ENCODE peak calls at places on chromosomes 3 and 15, in five cellular contexts. N is foreskin fibroblast, H is cardiac fibroblast, W is cardiac muscle cell, Z is left lung. Y is an unnamed sample.
A peak's percentile ranks its signal among the peaks of the same experiment; 100 is the strongest.

GRCh38 chr3:150261958-150262357 is 146.1 kb upstream of the TSC22D2 start:
- DNase-seq in Z (no peak), N (no peak), W (no peak), H (no peak), Y (no peak)

GRCh38 chr3:4828279-4829030 is 150.8 kb upstream of the BHLHE40 start:
- DNase-seq in N (peak; percentile 7), H (peak; percentile 62), W (peak; percentile 79), Z (peak; percentile 61), Y (no peak)

GRCh38 chr15:38254065-38254883 is 1.6 kb downstream of the SPRED1 start:
- DNase-seq in H (peak; percentile 71), W (peak; percentile 67), N (peak; percentile 39), Z (peak; percentile 57), Y (no peak)

GRCh38 chr3:60456180-60456579 is 795.1 kb downstream of the FHIT start:
- DNase-seq in W (no peak), H (no peak), Z (no peak), N (no peak), Y (no peak)

GRCh38 chr3:177124882-177125281 is 72.4 kb downstream of the TBL1XR1 start:
- DNase-seq in H (peak; percentile 34), Z (no peak), W (peak; percentile 45), N (peak; percentile 5), Y (no peak)

GRCh38 chr15:24878153-24878552 is 76.6 kb upstream of the SNRPN start:
- DNase-seq in W (peak; percentile 27), H (peak; percentile 33), N (peak; percentile 21), Z (no peak), Y (no peak)

GRCh38 chr3:3633761-3634160 is 165.5 kb upstream of the LRRN1 start:
- DNase-seq in N (no peak), W (no peak), H (no peak), Z (no peak), Y (no peak)

GRCh38 chr3:186476541-186476940 is 67.6 kb downstream of the CRYGS start:
- DNase-seq in N (no peak), W (no peak), Z (no peak), H (no peak), Y (no peak)

GRCh38 chr15:77944002-77944867 is 133.3 kb downstream of the TBC1D2B start:
- DNase-seq in N (peak; percentile 67), H (peak; percentile 87), W (peak; percentile 89), Z (peak; percentile 87), Y (peak; percentile 80)

GRCh38 chr3:9808345-9809037 is 1.6 kb upstream of the TTLL3 start:
- DNase-seq in N (peak; percentile 38), H (peak; percentile 23), W (peak; percentile 18), Z (no peak), Y (peak; percentile 47)

GRCh38 chr3:21705769-21706168 is 45.2 kb downstream of the ZNF385D start:
- DNase-seq in H (peak; percentile 71), Z (no peak), N (peak; percentile 94), W (peak; percentile 52), Y (no peak)

DNA sequence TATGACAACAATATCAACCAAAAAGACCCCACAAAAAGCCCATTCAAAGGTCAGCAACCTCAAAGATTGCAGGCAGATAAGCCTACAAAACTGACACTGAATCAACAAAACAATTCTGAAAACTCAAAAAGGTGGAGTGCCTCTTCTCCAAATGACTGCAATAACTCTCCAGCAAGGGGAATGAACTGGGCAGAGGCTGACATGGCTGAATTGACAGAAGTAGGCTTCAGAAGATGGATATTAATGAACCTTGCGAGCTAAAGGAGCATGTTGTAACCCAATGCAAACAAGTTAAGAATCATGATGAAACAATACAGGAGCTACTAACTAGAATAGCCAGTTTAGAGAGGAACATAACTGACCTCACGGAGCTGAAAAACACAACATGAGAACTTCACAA is 20.4 kb upstream of the SLC25A38 start:
- DNase-seq in W (no peak), H (no peak), Z (no peak), N (no peak), Y (no peak)
- TF ChIP-seq CTCF in W (no peak), H (no peak), Z (no peak), N (no peak), Y (no peak)

GRCh38 chr15:44537728-44538240 is 837 bp downstream of the EIF3J start:
- DNase-seq in Z (no peak), N (no peak), W (no peak), H (no peak), Y (peak; percentile 25)
- TF ChIP-seq CTCF in Z (no peak), N (no peak), W (no peak), H (no peak), Y (no peak)

GRCh38 chr3:98185180-98185579 is 18.7 kb downstream of the OR5H15 start:
- DNase-seq in H (no peak), N (no peak), W (no peak), Z (no peak), Y (no peak)

DNA sequence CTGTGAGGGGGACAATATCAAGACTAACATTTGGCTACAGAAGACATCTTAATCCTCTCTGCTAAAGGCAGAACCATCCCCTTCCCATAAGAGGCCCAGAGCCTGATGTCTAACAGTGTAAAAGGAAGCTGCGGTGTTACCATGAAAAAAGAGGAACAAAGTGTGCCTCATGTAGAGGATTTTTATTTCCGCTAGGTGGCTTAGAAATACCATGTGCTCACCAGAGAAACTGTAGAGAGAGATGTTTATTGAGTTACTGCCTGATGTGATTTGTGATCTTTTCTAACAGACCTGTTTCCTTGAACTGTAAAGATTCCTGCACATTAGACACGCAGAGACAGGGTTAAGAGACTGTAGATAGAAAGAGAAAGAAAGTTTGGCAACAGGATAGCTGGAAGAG is 22.1 kb downstream of the OR5H15 start:
- DNase-seq in N (no peak), Z (no peak), W (no peak), H (no peak), Y (peak; percentile 7)
- TF ChIP-seq CTCF in N (no peak), Z (no peak), W (no peak), H (peak; percentile 17), Y (peak; percentile 36)

GRCh38 chr15:63504979-63505841 is 817 bp downstream of the USP3 start:
- DNase-seq in H (peak; percentile 57), W (peak; percentile 52), N (no peak), Z (peak; percentile 78), Y (no peak)
- TF ChIP-seq CTCF in H (peak; percentile 27), W (peak; percentile 14), N (no peak), Z (no peak), Y (peak; percentile 18)

DNA sequence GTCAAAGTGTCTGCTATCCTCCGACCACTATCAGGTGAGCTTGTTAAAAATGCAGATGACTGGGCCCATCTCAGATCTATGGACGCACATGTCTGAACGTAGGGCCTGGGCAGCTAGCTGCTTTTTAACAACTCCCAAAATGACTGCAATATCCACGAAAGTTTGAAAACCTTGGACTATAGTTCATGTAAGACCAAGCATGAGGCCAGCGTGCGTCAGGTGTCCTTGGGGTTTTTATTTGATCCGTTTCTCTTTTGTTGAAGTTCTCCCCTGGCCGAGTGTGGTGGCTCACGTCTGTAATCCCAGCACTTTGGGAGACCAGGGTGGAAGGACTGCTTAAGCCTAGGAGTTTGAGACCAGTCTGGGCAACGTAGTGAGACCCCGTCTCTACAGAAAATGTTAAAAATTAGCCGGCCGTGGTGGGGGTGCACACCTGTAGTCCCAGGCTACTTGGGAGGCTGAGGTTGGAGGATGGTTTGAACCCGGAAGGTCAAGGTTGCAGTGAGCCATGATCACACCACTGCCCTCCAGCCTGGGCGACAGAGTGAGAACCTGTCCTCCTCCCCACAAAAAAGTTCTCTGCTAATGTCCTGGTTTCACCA is 9.5 kb downstream of the SLC51A start:
- DNase-seq in H (no peak), Z (no peak), W (no peak), N (no peak), Y (no peak)
- TF ChIP-seq CTCF in H (no peak), Z (no peak), W (no peak), N (no peak), Y (no peak)

GRCh38 chr15:33621156-33621555 is 310.4 kb downstream of the RYR3 start:
- DNase-seq in H (peak; percentile 6), W (peak; percentile 18), N (no peak), Z (no peak), Y (no peak)

GRCh38 chr15:33618300-33618699 is 307.5 kb downstream of the RYR3 start:
- DNase-seq in N (no peak), H (peak; percentile 23), Z (no peak), W (peak; percentile 53), Y (no peak)

DNA sequence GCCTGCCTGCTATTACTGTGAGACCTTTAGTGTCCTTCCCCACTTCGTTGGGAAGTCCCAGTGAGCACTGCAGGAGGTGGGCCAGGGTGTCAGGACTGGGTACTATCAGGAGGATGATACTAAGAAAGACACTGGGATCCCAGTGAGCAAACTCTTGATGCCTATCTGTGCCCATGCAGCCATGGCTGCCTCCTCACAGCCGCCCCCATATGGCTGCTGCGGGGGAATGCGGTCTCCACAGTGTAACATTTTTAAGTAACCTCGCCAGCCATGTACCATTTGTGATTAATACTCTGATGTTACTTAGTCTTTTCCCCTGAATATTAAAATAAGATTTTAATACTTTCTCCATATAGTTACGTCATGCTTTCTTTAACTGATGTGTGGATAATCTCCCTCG is 312.2 kb downstream of the RYR3 start:
- DNase-seq in N (no peak), W (no peak), Z (no peak), H (no peak), Y (no peak)
- TF ChIP-seq CTCF in N (no peak), W (no peak), Z (no peak), H (no peak), Y (no peak)

DNA sequence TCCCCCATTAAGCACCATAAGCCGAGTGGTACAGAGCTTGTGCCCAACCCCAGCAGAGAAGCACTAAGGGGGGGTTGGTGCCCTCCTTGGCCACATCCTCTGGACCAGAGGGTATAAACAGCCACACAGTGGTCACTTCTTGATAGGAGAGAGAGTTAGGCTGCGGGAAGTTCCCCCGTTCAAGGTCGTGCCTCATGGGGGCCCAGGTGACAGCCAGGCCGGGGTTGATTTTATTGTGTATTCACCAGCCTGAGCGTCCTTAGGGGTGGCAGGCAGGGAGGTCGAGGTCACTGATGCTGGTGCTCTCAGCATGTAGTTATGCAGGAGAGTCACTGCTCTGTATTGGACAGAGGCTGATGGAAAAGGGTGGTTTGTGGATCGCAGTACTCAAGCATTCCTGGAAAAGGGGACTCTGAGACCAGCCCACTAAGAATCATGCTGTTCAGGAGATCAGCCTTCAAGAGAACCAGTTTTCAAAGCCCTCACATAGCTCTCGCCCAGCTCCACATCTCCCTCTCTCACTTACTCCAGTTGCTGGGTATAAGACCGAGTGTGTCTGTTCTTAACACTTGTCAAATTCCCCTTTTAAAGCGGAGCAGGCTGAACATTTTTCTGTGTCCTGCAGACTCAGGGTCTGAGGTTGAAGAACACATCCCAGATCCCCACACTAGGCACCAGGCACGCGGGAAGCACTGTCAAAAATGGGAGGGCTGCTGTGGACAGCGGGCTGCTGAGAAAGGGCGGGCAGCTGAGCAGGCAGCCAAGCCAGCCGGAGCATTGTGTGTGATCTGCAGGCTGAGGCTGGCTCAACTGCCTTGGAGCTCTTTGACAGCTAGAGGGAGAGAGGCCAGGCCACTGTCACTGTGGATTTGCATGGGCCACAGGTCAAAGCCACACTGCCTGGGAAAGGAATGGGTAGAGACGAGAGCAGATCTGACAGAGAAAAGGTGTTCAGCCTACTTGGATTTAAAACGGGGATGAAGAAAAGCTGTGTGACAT is 279.3 kb upstream of the LRRFIP2 start:
- DNase-seq in H (peak; percentile 31), W (peak; percentile 20), N (no peak), Z (peak; percentile 58), Y (no peak)
- TF ChIP-seq CTCF in H (no peak), W (no peak), N (no peak), Z (no peak), Y (no peak)

Y was measured in GM13976.